ENCODE peak calls at places on chromosomes 2 and 18, in four cellular contexts. One of them, this sample, is unnamed.

GRCh38 chr2:160736148-160736547 is 242.5 kb upstream of the RBMS1 start:
- DNase-seq in K562: no peak
- DNase-seq in tibial nerve: no peak
- DNase-seq in OCI-LY7: no peak
- DNase-seq in this sample: no peak

GRCh38 chr2:30402441-30403182 is 44.4 kb upstream of the LCLAT1 start:
- DNase-seq in K562: no peak
- DNase-seq in tibial nerve: no peak
- DNase-seq in OCI-LY7: no peak
- DNase-seq in this sample: no peak

GRCh38 chr2:241035142-241035817 is 36.9 kb downstream of the SNED1 start:
- DNase-seq in K562: no peak
- DNase-seq in tibial nerve: no peak
- DNase-seq in OCI-LY7: no peak
- DNase-seq in this sample: no peak

GRCh38 chr18:56030060-56030459 is 442.1 kb upstream of the TCF4 start:
- DNase-seq in K562: no peak
- DNase-seq in tibial nerve: no peak
- DNase-seq in OCI-LY7: no peak
- DNase-seq in this sample: no peak

GRCh38 chr2:199914372-199914958 is 3.4 kb downstream of the C2orf69 start:
- DNase-seq in K562: no peak
- DNase-seq in tibial nerve: no peak
- DNase-seq in OCI-LY7: no peak
- DNase-seq in this sample: no peak

GRCh38 chr2:100953406-100954043 is 48.6 kb upstream of the RPL31 start:
- DNase-seq in K562: no peak
- DNase-seq in tibial nerve: no peak
- DNase-seq in OCI-LY7: no peak
- DNase-seq in this sample: no peak

GRCh38 chr2:102792538-102793208 is 30.8 kb downstream of the TMEM182 start:
- DNase-seq in K562: no peak
- DNase-seq in tibial nerve: no peak
- DNase-seq in OCI-LY7: no peak
- DNase-seq in this sample: no peak

GRCh38 chr18:57659463-57660102 is 37.9 kb upstream of the NARS1 start:
- DNase-seq in K562: peak; percentile 52
- DNase-seq in tibial nerve: no peak
- DNase-seq in OCI-LY7: no peak
- DNase-seq in this sample: no peak

GRCh38 chr2:100852447-100852846 is 32.5 kb downstream of the NPAS2 start:
- DNase-seq in K562: no peak
- DNase-seq in tibial nerve: no peak
- DNase-seq in OCI-LY7: no peak
- DNase-seq in this sample: no peak

GRCh38 chr2:67256892-67257291 is 140.2 kb upstream of the ETAA1 start:
- DNase-seq in K562: no peak
- DNase-seq in tibial nerve: no peak
- DNase-seq in OCI-LY7: no peak
- DNase-seq in this sample: no peak

GRCh38 chr2:20421988-20422678 is 24.7 kb upstream of the RHOB start:
- DNase-seq in K562: no peak
- DNase-seq in tibial nerve: peak; percentile 84
- DNase-seq in OCI-LY7: no peak
- DNase-seq in this sample: peak; percentile 92

DNA sequence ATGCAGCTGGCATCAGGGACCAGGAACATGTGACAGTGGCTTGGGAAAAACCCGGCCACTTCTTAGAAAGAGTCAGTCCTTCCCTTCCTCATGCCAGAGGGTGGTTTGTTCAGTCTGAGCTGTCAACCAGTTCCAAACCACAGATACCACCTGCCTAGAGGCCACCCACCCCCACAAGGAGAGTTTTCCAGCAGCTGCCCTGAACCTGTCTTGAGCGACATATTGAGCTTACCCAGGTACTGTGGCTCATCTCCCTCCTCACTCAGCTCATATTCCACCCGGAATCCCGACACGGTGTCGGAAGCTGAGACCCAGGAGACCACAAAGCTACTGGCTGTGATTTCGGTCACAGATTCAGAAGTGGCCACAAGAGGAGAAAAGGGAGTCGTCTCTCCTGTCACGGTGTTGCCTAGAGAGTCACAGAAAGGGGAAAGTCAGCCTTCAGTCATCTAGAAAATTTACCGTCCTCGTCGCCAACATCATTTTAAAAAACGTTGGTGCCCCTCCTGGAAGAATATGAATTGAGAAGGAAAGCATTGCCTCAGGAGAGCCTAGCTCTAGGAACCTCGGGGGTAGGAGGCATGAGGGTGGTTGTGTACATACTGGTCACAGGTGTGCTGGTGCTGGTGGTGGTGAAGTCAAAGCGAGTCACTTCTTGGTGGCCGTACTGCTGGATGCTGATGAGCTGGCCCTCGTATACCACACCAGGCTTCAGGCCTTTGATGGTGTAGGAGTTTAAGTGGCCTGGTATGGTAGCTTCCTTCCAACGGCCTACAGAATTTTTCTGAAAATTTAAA is 26.3 kb downstream of the FN1 start:
- DNase-seq in K562: no peak
- DNase-seq in tibial nerve: no peak
- DNase-seq in OCI-LY7: no peak
- DNase-seq in this sample: no peak
- H3K27ac ChIP-seq in K562: no peak overlapping the region
- H3K27ac ChIP-seq in tibial nerve: no peak overlapping the region
- H3K27ac ChIP-seq in OCI-LY7: no peak overlapping the region
- H3K27ac ChIP-seq in this sample: no peak overlapping the region

GRCh38 chr18:48302736-48303135 is 106.4 kb downstream of the ZBTB7C start:
- DNase-seq in K562: no peak
- DNase-seq in tibial nerve: no peak
- DNase-seq in OCI-LY7: no peak
- DNase-seq in this sample: no peak

GRCh38 chr18:48303883-48304282 is 105.3 kb downstream of the ZBTB7C start:
- DNase-seq in K562: no peak
- DNase-seq in tibial nerve: no peak
- DNase-seq in OCI-LY7: no peak
- DNase-seq in this sample: no peak

GRCh38 chr18:48308027-48308635 is 101.1 kb downstream of the ZBTB7C start:
- DNase-seq in K562: no peak
- DNase-seq in tibial nerve: no peak
- DNase-seq in OCI-LY7: no peak
- DNase-seq in this sample: no peak

GRCh38 chr18:48306838-48307237 is 102.3 kb downstream of the ZBTB7C start:
- DNase-seq in K562: no peak
- DNase-seq in tibial nerve: no peak
- DNase-seq in OCI-LY7: no peak
- DNase-seq in this sample: no peak

GRCh38 chr18:48304906-48305693 is 104.1 kb downstream of the ZBTB7C start:
- DNase-seq in K562: no peak
- DNase-seq in tibial nerve: no peak
- DNase-seq in OCI-LY7: no peak
- DNase-seq in this sample: no peak
- H3K9me3 ChIP-seq in K562: no peaks in the 10 kb centered on the region
- H3K9me3 ChIP-seq in tibial nerve: no peaks in the 10 kb centered on the region
- H3K9me3 ChIP-seq in OCI-LY7: no peaks in the 10 kb centered on the region
- H3K9me3 ChIP-seq in this sample: no peaks in the 10 kb centered on the region

GRCh38 chr2:108587621-108588020 is 53.4 kb downstream of the LIMS1 start:
- DNase-seq in K562: no peak
- DNase-seq in tibial nerve: no peak
- DNase-seq in OCI-LY7: no peak
- DNase-seq in this sample: peak; percentile 44

GRCh38 chr2:108591163-108591562 is 56.9 kb downstream of the LIMS1 start:
- DNase-seq in K562: no peak
- DNase-seq in tibial nerve: no peak
- DNase-seq in OCI-LY7: no peak
- DNase-seq in this sample: no peak

GRCh38 chr2:108588070-108588668 is 53.9 kb downstream of the LIMS1 start:
- DNase-seq in K562: no peak
- DNase-seq in tibial nerve: no peak
- DNase-seq in OCI-LY7: peak; percentile 36
- DNase-seq in this sample: no peak

GRCh38 chr2:108589372-108589771 is 55.1 kb downstream of the LIMS1 start:
- DNase-seq in K562: no peak
- DNase-seq in tibial nerve: no peak
- DNase-seq in OCI-LY7: no peak
- DNase-seq in this sample: no peak

DNA sequence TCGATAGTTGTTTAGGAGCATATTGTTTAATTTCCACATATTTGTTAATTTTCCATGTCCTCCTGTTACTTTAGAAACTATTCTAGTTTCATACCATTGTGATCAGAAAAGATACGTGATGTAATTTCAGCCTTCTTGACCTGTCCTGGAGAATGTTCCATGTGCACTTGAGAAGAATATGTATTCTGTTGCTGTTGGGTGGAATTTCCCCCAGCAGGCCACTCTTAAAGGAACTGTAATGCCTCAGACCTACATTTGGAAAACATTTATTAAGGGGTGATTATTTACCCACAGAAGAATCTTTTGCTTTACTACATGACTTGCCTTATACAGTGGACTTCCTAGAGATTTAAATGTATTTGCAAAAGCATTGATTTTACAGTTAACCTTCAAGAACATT is 55.5 kb downstream of the LIMS1 start:
- DNase-seq in K562: no peak
- DNase-seq in tibial nerve: no peak
- DNase-seq in OCI-LY7: no peak
- DNase-seq in this sample: no peak
- H3K4me1 ChIP-seq in K562: peaks cover 20% of the 10 kb centered on the region
- H3K4me1 ChIP-seq in tibial nerve: no peaks in the 10 kb centered on the region
- H3K4me1 ChIP-seq in OCI-LY7: peaks cover 33% of the 10 kb centered on the region
- H3K4me1 ChIP-seq in this sample: peaks cover 73% of the 10 kb centered on the region

DNA sequence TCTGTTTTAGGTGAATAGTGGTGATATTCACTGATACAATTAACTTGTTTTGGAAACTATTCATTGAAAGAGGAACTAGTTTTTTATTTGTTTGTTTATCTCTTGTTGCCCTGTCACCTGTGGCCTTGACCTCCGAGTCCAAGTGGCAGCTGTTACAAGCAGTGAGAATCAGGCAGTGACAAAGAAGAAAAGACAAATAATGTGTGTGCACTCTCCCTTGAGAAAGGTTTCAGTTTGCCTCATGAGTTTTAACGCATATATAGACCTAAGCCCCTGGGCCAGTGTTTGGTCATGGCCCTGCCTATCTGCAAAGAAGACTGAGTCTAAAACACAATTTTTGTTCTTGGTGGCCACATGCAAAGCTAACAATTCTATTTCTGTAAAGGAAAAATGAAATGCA is 15.3 kb downstream of the KYNU start:
- DNase-seq in K562: no peak
- DNase-seq in tibial nerve: no peak
- DNase-seq in OCI-LY7: no peak
- DNase-seq in this sample: no peak
- H3K27ac ChIP-seq in K562: no peak overlapping the region
- H3K27ac ChIP-seq in tibial nerve: no peak overlapping the region
- H3K27ac ChIP-seq in OCI-LY7: no peak overlapping the region
- H3K27ac ChIP-seq in this sample: no peak overlapping the region

DNA sequence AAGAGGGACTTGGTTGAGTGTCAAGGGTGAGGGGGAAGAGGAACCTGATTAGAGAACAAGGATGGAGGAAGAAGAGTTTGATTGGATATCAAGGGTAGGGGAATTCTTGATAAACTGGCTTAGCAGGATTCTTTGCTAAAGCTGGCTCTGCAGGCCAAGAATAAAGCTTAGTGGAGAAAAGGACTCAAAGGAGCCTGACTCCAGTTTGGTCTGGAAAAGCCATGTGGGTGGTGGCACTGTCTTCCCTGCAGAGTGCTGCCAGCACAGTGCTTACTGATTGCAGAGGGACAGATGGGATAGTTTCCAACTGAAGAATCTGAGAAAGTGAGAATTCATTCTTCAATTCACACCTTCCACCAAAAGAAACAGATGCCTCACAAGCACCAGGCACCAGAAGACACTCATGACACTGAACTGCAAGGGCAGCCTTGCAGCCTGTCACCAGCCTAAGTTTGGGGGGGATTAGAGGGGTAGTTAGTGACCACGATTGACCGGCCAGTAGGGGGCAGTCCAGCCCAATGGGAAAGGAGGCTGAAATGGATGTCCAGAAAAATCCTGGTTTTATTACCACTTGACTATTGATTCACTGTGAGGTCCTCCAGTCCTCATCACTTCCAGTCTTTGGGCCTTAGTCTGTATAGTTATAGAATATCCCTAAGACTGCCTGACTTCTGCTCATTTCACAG is 334.5 kb downstream of the SMAD2 start:
- DNase-seq in K562: peak; percentile 53
- DNase-seq in tibial nerve: no peak
- DNase-seq in OCI-LY7: peak; percentile 1
- DNase-seq in this sample: no peak
- H3K9me3 ChIP-seq in K562: no peaks in the 10 kb centered on the region
- H3K9me3 ChIP-seq in tibial nerve: no peaks in the 10 kb centered on the region
- H3K9me3 ChIP-seq in OCI-LY7: no peaks in the 10 kb centered on the region
- H3K9me3 ChIP-seq in this sample: no peaks in the 10 kb centered on the region

GRCh38 chr2:159137511-159138101 is 148.9 kb downstream of the WDSUB1 start:
- DNase-seq in K562: no peak
- DNase-seq in tibial nerve: no peak
- DNase-seq in OCI-LY7: no peak
- DNase-seq in this sample: no peak
- H3K4me1 ChIP-seq in K562: peaks cover 7% of the 10 kb centered on the region
- H3K4me1 ChIP-seq in tibial nerve: no peaks in the 10 kb centered on the region
- H3K4me1 ChIP-seq in OCI-LY7: no peaks in the 10 kb centered on the region
- H3K4me1 ChIP-seq in this sample: peaks cover 14% of the 10 kb centered on the region

GRCh38 chr2:6994569-6994968 is 77.4 kb downstream of the RNF144A start:
- DNase-seq in K562: no peak
- DNase-seq in tibial nerve: no peak
- DNase-seq in OCI-LY7: no peak
- DNase-seq in this sample: no peak

GRCh38 chr2:6990871-6991270 is 73.7 kb downstream of the RNF144A start:
- DNase-seq in K562: no peak
- DNase-seq in tibial nerve: no peak
- DNase-seq in OCI-LY7: no peak
- DNase-seq in this sample: no peak

GRCh38 chr2:6992821-6993228 is 75.6 kb downstream of the RNF144A start:
- DNase-seq in K562: no peak
- DNase-seq in tibial nerve: no peak
- DNase-seq in OCI-LY7: no peak
- DNase-seq in this sample: no peak

GRCh38 chr2:6995406-6996117 is 78.3 kb downstream of the RNF144A start:
- DNase-seq in K562: no peak
- DNase-seq in tibial nerve: no peak
- DNase-seq in OCI-LY7: no peak
- DNase-seq in this sample: peak; percentile 58

DNA sequence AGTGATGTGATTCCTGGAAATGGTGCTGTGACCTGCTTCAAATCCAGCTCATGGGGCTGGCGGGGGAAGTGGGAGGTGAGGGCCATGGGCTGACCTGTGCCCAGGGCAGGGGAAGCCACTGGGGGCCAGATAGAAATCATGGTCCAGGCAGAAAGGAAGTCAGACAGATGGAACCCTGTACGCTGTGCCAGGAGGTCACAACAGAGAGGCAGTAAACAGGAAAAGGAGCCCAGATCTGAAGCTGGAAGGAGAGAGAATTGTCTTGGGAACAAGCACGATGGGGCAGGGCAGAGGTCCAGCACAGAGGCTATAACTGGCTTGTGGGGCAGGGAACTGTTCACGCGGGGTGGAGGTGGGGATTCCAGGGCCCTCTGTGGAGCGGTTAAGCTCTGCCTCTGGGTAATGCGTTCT is 76.0 kb downstream of the RNF144A start:
- DNase-seq in K562: no peak
- DNase-seq in tibial nerve: peak; percentile 57
- DNase-seq in OCI-LY7: no peak
- DNase-seq in this sample: peak; percentile 58
- H3K27ac ChIP-seq in K562: no peak overlapping the region
- H3K27ac ChIP-seq in tibial nerve: peak overlapping the region; percentile 49
- H3K27ac ChIP-seq in OCI-LY7: no peak overlapping the region
- H3K27ac ChIP-seq in this sample: peak overlapping the region; percentile 63

GRCh38 chr18:78364123-78364522 is 615.5 kb upstream of the SALL3 start:
- DNase-seq in K562: no peak
- DNase-seq in tibial nerve: no peak
- DNase-seq in OCI-LY7: no peak
- DNase-seq in this sample: no peak
- H3K9me3 ChIP-seq in K562: no peaks in the 10 kb centered on the region
- H3K9me3 ChIP-seq in tibial nerve: no peaks in the 10 kb centered on the region
- H3K9me3 ChIP-seq in OCI-LY7: no peaks in the 10 kb centered on the region
- H3K9me3 ChIP-seq in this sample: no peaks in the 10 kb centered on the region